ENCODE peak calls at places on chromosomes 1 and 21, in four cellular contexts. One of them, this sample, is unnamed.

GRCh38 chr1:172220376-172220775 is 200.1 kb upstream of the C1orf105 start:
- DNase-seq in GM12891: no peak
- DNase-seq in K562: no peak
- DNase-seq in GM12878: no peak
- DNase-seq in this sample: no peak

GRCh38 chr1:236734141-236734765 is 48.0 kb downstream of the ACTN2 start:
- DNase-seq in GM12891: no peak
- DNase-seq in K562: no peak
- DNase-seq in GM12878: no peak
- DNase-seq in this sample: no peak

GRCh38 chr1:204464174-204464573 is 30.4 kb downstream of the PIK3C2B start:
- DNase-seq in GM12891: no peak
- DNase-seq in K562: no peak
- DNase-seq in GM12878: no peak
- DNase-seq in this sample: no peak

GRCh38 chr1:53343831-53344668 is 16.2 kb upstream of the LRP8 start:
- DNase-seq in GM12891: no peak
- DNase-seq in K562: no peak
- DNase-seq in GM12878: no peak
- DNase-seq in this sample: no peak

GRCh38 chr1:74415935-74416334 is 96.5 kb downstream of the LRRC53 start:
- DNase-seq in GM12891: no peak
- DNase-seq in K562: no peak
- DNase-seq in GM12878: no peak
- DNase-seq in this sample: no peak

GRCh38 chr1:244049142-244049968 is 1.7 kb upstream of the ZBTB18 start:
- DNase-seq in GM12891: peak
- DNase-seq in K562: peak
- DNase-seq in GM12878: no peak
- DNase-seq in this sample: peak

GRCh38 chr1:64911326-64911725 is 55.0 kb downstream of the JAK1 start:
- DNase-seq in GM12891: no peak
- DNase-seq in K562: no peak
- DNase-seq in GM12878: no peak
- DNase-seq in this sample: no peak

GRCh38 chr1:63920154-63921117 is 146.6 kb downstream of the ROR1 start:
- DNase-seq in GM12891: no peak
- DNase-seq in K562: no peak
- DNase-seq in GM12878: no peak
- DNase-seq in this sample: no peak

GRCh38 chr1:55380313-55380970 is 165.3 kb upstream of the USP24 start:
- DNase-seq in GM12891: no peak
- DNase-seq in K562: no peak
- DNase-seq in GM12878: no peak
- DNase-seq in this sample: no peak

GRCh38 chr1:16296643-16297042 is 55.6 kb downstream of the FBXO42 start:
- DNase-seq in GM12891: no peak
- DNase-seq in K562: no peak
- DNase-seq in GM12878: no peak
- DNase-seq in this sample: no peak

GRCh38 chr21:33854604-33855003 is 61.0 kb downstream of the ATP5PO start:
- DNase-seq in GM12891: no peak
- DNase-seq in K562: no peak
- DNase-seq in GM12878: no peak
- DNase-seq in this sample: no peak

GRCh38 chr1:11238311-11238710 is 24.0 kb downstream of the MTOR start:
- DNase-seq in GM12891: no peak
- DNase-seq in K562: no peak
- DNase-seq in GM12878: no peak
- DNase-seq in this sample: no peak

GRCh38 chr1:2226525-2227340 is 1.4 kb upstream of the SKI start:
- DNase-seq in GM12891: no peak
- DNase-seq in K562: no peak
- DNase-seq in GM12878: no peak
- DNase-seq in this sample: no peak

GRCh38 chr1:24201941-24202440 is 14.9 kb upstream of the IFNLR1 start:
- DNase-seq in GM12891: no peak
- DNase-seq in K562: peak
- DNase-seq in GM12878: no peak
- DNase-seq in this sample: peak

GRCh38 chr1:10530281-10530740 is 55.6 kb downstream of the PEX14 start:
- DNase-seq in GM12891: no peak
- DNase-seq in K562: peak
- DNase-seq in GM12878: no peak
- DNase-seq in this sample: no peak

GRCh38 chr1:230365723-230366307 is 60.3 kb downstream of the PGBD5 start:
- DNase-seq in GM12891: no peak
- DNase-seq in K562: no peak
- DNase-seq in GM12878: no peak
- DNase-seq in this sample: no peak

GRCh38 chr1:903721-904270 is 19.9 kb upstream of the SAMD11 start:
- DNase-seq in GM12891: no peak
- DNase-seq in K562: no peak
- DNase-seq in GM12878: no peak
- DNase-seq in this sample: no peak

GRCh38 chr1:36134805-36135339 is 9.8 kb upstream of the COL8A2 start:
- DNase-seq in GM12891: no peak
- DNase-seq in K562: peak
- DNase-seq in GM12878: no peak
- DNase-seq in this sample: peak

GRCh38 chr1:184801503-184801902 is 46.8 kb upstream of the EDEM3 start:
- DNase-seq in GM12891: no peak
- DNase-seq in K562: no peak
- DNase-seq in GM12878: no peak
- DNase-seq in this sample: no peak

GRCh38 chr1:12636098-12636950 is 7.6 kb upstream of the AADACL4 start:
- DNase-seq in GM12891: no peak
- DNase-seq in K562: no peak
- DNase-seq in GM12878: no peak
- DNase-seq in this sample: no peak

GRCh38 chr1:19013826-19014548 is 57.5 kb upstream of the IFFO2 start:
- DNase-seq in GM12891: no peak
- DNase-seq in K562: no peak
- DNase-seq in GM12878: no peak
- DNase-seq in this sample: no peak

GRCh38 chr1:26677306-26678115 is 18.3 kb upstream of the ARID1A start:
- DNase-seq in GM12891: no peak
- DNase-seq in K562: peak
- DNase-seq in GM12878: peak
- DNase-seq in this sample: peak

GRCh38 chr1:53499257-53500183 is 40.3 kb downstream of the DMRTB1 start:
- DNase-seq in GM12891: no peak
- DNase-seq in K562: no peak
- DNase-seq in GM12878: no peak
- DNase-seq in this sample: no peak

GRCh38 chr1:54791880-54792522 is 9.1 kb downstream of the TTC22 start:
- DNase-seq in GM12891: peak
- DNase-seq in K562: peak
- DNase-seq in GM12878: no peak
- DNase-seq in this sample: peak

GRCh38 chr1:59473813-59474212 is 176.9 kb downstream of the FGGY start:
- DNase-seq in GM12891: no peak
- DNase-seq in K562: no peak
- DNase-seq in GM12878: no peak
- DNase-seq in this sample: no peak

GRCh38 chr1:59474496-59474895 is 177.6 kb downstream of the FGGY start:
- DNase-seq in GM12891: no peak
- DNase-seq in K562: no peak
- DNase-seq in GM12878: no peak
- DNase-seq in this sample: no peak

DNA sequence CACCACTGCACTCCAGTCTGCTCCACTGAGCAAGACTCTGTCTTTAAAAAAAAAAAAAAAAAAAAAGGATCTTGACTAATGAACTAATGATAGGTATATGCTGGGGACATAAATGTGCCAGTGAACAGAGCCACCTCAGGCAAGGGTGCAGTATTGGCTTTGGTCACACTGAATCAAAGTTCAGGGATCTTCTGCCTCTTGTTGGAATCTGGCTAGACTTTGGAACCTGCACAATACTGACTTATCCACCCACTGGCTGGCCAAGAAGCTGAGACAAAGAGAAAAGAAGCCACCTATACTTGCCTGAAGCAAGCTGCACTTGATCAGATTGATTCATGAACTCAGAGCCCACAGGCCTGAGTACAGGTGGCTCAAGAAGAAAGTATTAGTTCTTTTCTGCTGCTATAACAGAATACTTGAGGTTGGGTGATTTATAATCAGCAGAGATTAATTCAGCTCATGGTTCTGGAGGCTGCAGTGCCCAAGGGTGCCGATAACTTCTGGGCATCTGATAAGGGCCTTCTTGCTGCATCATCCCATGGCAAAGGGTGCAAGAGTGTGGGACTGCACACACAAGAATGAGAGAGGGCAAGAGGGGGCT is 172.0 kb downstream of the FGGY start:
- DNase-seq in GM12891: no peak
- DNase-seq in K562: no peak
- DNase-seq in GM12878: no peak
- DNase-seq in this sample: no peak
- TF ChIP-seq SPI1 in GM12891: no peak
- TF ChIP-seq SPI1 in K562: no peak
- TF ChIP-seq SPI1 in GM12878: no peak
- TF ChIP-seq SPI1 in this sample: no peak

GRCh38 chr1:69511426-69512192 is 56.1 kb upstream of the LRRC7 start:
- DNase-seq in GM12891: no peak
- DNase-seq in K562: no peak
- DNase-seq in GM12878: no peak
- DNase-seq in this sample: no peak
- TF ChIP-seq SPI1 in GM12891: no peak
- TF ChIP-seq SPI1 in K562: no peak
- TF ChIP-seq SPI1 in GM12878: no peak
- TF ChIP-seq SPI1 in this sample: no peak

GRCh38 chr1:171212607-171213347 is 27.7 kb downstream of the FMO2 start:
- DNase-seq in GM12891: no peak
- DNase-seq in K562: no peak
- DNase-seq in GM12878: no peak
- DNase-seq in this sample: no peak
- TF ChIP-seq SPI1 in GM12891: peak
- TF ChIP-seq SPI1 in K562: peak
- TF ChIP-seq SPI1 in GM12878: peak
- TF ChIP-seq SPI1 in this sample: peak

DNA sequence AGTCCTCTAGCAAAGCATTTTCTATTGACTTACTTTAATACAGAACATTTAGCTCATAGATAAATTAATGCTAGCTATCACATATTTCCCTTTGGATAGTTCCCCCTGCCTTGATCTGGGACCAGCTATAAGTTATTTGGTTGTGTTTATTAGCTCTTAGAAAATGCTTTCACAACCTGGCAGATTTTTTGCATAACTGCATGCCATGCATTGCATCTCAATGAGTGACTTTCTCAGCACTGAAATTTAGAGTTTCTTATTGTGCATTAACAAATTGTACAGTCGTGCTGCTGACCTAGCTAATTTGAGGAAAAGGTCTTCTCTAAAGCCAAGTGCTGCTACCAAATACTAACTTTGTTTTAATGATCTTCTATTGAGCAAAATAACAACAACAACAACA is 164.8 kb downstream of the PLPPR5 start:
- DNase-seq in GM12891: no peak
- DNase-seq in K562: no peak
- DNase-seq in GM12878: no peak
- DNase-seq in this sample: no peak
- TF ChIP-seq SPI1 in GM12891: no peak
- TF ChIP-seq SPI1 in K562: no peak
- TF ChIP-seq SPI1 in GM12878: no peak
- TF ChIP-seq SPI1 in this sample: no peak

GRCh38 chr1:246724001-246724724 is at the start of gene SCCPDH:
- DNase-seq in GM12891: peak
- DNase-seq in K562: peak
- DNase-seq in GM12878: no peak
- DNase-seq in this sample: peak

GRCh38 chr1:246722720-246723119 is 1.5 kb upstream of the SCCPDH start:
- DNase-seq in GM12891: no peak
- DNase-seq in K562: no peak
- DNase-seq in GM12878: no peak
- DNase-seq in this sample: no peak

GRCh38 chr1:246726255-246726679 is 2.1 kb downstream of the SCCPDH start:
- DNase-seq in GM12891: no peak
- DNase-seq in K562: no peak
- DNase-seq in GM12878: no peak
- DNase-seq in this sample: peak

GRCh38 chr1:246725191-246725590 is 982 bp downstream of the SCCPDH start:
- DNase-seq in GM12891: no peak
- DNase-seq in K562: no peak
- DNase-seq in GM12878: no peak
- DNase-seq in this sample: no peak

GRCh38 chr1:246724725-246725095 is 501 bp downstream of the SCCPDH start:
- DNase-seq in GM12891: peak
- DNase-seq in K562: peak
- DNase-seq in GM12878: no peak
- DNase-seq in this sample: no peak
- TF ChIP-seq SPI1 in GM12891: no peak
- TF ChIP-seq SPI1 in K562: no peak
- TF ChIP-seq SPI1 in GM12878: no peak
- TF ChIP-seq SPI1 in this sample: no peak

DNA sequence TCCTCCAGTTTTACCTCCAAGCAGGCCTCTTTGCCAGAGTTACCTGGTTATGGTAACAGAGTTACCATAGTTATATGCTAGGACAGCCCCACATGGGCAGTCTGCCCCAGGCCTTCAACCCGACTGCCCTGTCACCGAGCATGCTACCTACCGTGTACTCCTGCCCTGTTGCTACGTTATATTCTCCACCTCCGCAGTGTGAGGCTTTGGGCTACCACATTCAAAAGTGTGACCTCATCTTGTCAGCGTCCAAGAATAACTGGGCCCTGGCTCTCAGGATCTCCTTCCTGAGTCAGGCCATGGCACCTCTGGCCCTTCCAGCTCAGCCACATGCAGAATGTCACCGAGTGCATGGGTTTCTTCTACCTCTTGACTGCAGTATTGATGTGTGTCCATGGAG is 8.9 kb downstream of the MAPKAPK2 start:
- DNase-seq in GM12891: no peak
- DNase-seq in K562: no peak
- DNase-seq in GM12878: no peak
- DNase-seq in this sample: no peak
- TF ChIP-seq SPI1 in GM12891: no peak
- TF ChIP-seq SPI1 in K562: no peak
- TF ChIP-seq SPI1 in GM12878: no peak
- TF ChIP-seq SPI1 in this sample: no peak

GRCh38 chr1:223794040-223794880 is 51.5 kb downstream of the TP53BP2 start:
- DNase-seq in GM12891: no peak
- DNase-seq in K562: no peak
- DNase-seq in GM12878: no peak
- DNase-seq in this sample: no peak
- TF ChIP-seq SPI1 in GM12891: no peak
- TF ChIP-seq SPI1 in K562: no peak
- TF ChIP-seq SPI1 in GM12878: no peak
- TF ChIP-seq SPI1 in this sample: no peak

GRCh38 chr21:39456665-39457064 is 4.9 kb downstream of the SH3BGR start:
- DNase-seq in GM12891: no peak
- DNase-seq in K562: no peak
- DNase-seq in GM12878: no peak
- DNase-seq in this sample: no peak
- TF ChIP-seq SPI1 in GM12891: no peak
- TF ChIP-seq SPI1 in K562: no peak
- TF ChIP-seq SPI1 in GM12878: no peak
- TF ChIP-seq SPI1 in this sample: no peak

GRCh38 chr1:85356130-85356529 is 79.7 kb upstream of the BCL10 start:
- DNase-seq in GM12891: no peak
- DNase-seq in K562: no peak
- DNase-seq in GM12878: no peak
- DNase-seq in this sample: no peak
- TF ChIP-seq SPI1 in GM12891: no peak
- TF ChIP-seq SPI1 in K562: no peak
- TF ChIP-seq SPI1 in GM12878: no peak
- TF ChIP-seq SPI1 in this sample: no peak

This sample was measured in HL-60.